ENCODE peak calls at places on chromosomes 6 and 20, in five cellular contexts. W is IMR-90, V is colonic mucosa, S is neuronal stem cell, P is adipocyte. Y is an unnamed sample.

GRCh38 chr6:63897459-63897858 is 261.9 kb downstream of the PHF3 start:
- DNase-seq in W (peak; percentile 86), V (no peak), S (no peak), P (no peak), Y (no peak)

GRCh38 chr20:17538517-17539170 is 7.5 kb upstream of the BFSP1 start:
- DNase-seq in W (no peak), V (no peak), S (no peak), P (no peak), Y (no peak)

GRCh38 chr6:3299221-3299620 is 40.5 kb downstream of the PSMG4 start:
- DNase-seq in W (no peak), V (no peak), S (no peak), P (no peak), Y (no peak)

GRCh38 chr6:99993533-99994251 is at the start of gene MCHR2:
- DNase-seq in W (no peak), V (no peak), S (no peak), P (peak; percentile 19), Y (no peak)

GRCh38 chr6:81572020-81572419 is 180.5 kb downstream of the TENT5A start:
- DNase-seq in W (peak; percentile 45), V (no peak), S (no peak), P (peak; percentile 60), Y (no peak)

GRCh38 chr6:18579869-18580268 is 192.7 kb downstream of the RNF144B start:
- DNase-seq in W (no peak), V (no peak), S (no peak), P (no peak), Y (no peak)

GRCh38 chr20:50594591-50595432 is 84.6 kb downstream of the PTPN1 start:
- DNase-seq in W (no peak), V (no peak), S (no peak), P (no peak), Y (peak; percentile 58)

GRCh38 chr20:2402271-2402980 is 21.7 kb downstream of the TGM6 start:
- DNase-seq in W (peak; percentile 51), V (no peak), S (no peak), P (peak; percentile 62), Y (no peak)

GRCh38 chr6:106974999-106975698 is 620 bp upstream of the CD24 start:
- DNase-seq in W (no peak), V (peak; percentile 67), S (peak; percentile 71), P (peak; percentile 54), Y (peak; percentile 87)

GRCh38 chr6:144394209-144394608 is 109.1 kb downstream of the UTRN start:
- DNase-seq in W (no peak), V (no peak), S (no peak), P (no peak), Y (no peak)

GRCh38 chr20:54078296-54078695 is 7.9 kb upstream of the BCAS1 start:
- DNase-seq in W (no peak), V (no peak), S (no peak), P (no peak), Y (no peak)

DNA sequence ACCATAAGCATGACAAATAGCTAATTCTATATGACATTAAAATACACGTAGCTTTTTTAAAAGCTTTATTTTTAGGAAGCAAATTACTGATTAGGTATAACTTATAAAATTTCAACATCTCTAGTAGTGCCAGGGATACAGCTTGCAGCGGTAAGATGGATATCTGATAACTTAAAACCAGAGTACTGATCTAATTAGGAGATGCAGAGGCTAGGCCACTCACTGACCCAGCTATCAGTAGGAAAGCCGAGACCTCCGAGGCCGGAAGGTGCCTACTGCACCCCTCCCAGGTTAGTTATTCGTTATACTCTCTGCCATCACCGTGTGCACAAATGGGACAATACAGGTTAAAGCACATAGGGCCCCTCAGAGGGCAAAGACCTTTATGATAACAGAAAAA is 61.0 kb downstream of the RIPOR2 start:
- DNase-seq in W (no peak), V (no peak), S (no peak), P (no peak), Y (no peak)
- H3K36me3 ChIP-seq in W (peaks cover 12% of the 10 kb centered on the region), V (no peaks in the 10 kb centered on the region), S (no peaks in the 10 kb centered on the region), P (peaks cover 45% of the 10 kb centered on the region), Y (no peaks in the 10 kb centered on the region)

DNA sequence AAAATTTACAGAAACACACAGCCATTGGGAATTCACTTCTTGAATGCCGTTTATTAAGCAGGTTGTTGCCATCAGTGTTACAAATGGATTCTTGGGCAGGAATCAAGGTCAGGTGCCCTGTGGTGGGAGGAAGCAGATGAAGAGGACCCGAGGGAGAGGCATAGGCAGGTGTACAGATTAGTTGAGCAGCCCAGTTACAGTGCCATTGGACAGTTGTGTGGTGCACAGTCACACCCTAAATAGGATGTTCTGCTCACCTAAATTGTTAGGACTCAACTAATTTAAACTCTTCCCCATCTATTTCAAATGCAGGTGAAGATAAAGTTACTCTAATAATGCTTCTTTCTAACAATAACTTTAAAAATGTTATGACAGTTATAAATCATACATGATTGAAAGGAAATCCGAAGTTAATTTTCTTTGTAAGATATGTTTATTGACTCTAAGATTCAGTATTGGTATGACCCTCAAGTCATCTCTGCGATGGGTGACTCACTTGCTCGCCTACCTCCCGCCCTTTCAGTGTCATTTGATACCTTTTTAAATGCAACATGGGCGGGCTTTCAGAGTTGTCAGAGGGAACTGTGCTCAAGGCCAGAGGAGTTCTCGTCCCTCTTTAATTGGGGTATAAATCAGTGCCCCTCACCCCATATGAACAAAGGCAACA is 35.0 kb downstream of the DSE start:
- DNase-seq in W (peak; percentile 86), V (no peak), S (no peak), P (peak; percentile 90), Y (no peak)
- H3K9ac ChIP-seq in W (no peak overlapping the region), V (no peak overlapping the region), S (no peak overlapping the region), P (peak overlapping the region; percentile 85), Y (no peak overlapping the region)

GRCh38 chr6:5850848-5851255 is 155.9 kb downstream of the NRN1 start:
- DNase-seq in W (no peak), V (peak; percentile 27), S (peak; percentile 89), P (no peak), Y (no peak)
- H3K4me3 ChIP-seq in W (no peak overlapping the region), V (peak overlapping the region; percentile 52), S (peak overlapping the region; percentile 70), P (peak overlapping the region; percentile 78), Y (no peak overlapping the region)

DNA sequence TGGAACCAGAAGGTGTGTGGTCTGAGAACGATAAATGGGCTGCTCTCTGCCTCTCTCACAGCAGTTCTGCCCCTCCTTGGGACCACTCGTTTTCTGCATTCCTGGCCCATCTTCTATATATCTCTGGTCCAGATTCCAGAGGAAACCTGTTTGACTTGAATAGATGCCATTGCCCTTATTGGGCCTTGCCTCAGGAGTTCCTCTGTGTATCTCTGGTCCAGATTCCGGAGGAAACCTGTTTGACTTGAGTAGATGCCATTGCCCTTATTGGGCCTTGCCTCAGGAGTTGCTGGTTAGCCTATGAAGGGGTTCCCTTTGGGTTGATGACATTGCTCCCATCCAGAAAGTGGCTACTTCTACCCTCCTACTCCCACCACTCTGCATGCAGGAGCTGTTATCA is 189.4 kb downstream of the SLC16A10 start:
- DNase-seq in W (no peak), V (no peak), S (no peak), P (no peak), Y (no peak)
- H3K36me3 ChIP-seq in W (peaks cover 28% of the 10 kb centered on the region), V (peaks cover 14% of the 10 kb centered on the region), S (peaks cover 11% of the 10 kb centered on the region), P (peaks cover 53% of the 10 kb centered on the region), Y (peaks cover 42% of the 10 kb centered on the region)

GRCh38 chr20:63979221-63979548 is 257 bp downstream of the SAMD10 start:
- DNase-seq in W (no peak), V (no peak), S (no peak), P (no peak), Y (peak; percentile 81)
- H3K9ac ChIP-seq in W (no peak overlapping the region), V (peak overlapping the region; percentile 78), S (peak overlapping the region; percentile 93), P (peak overlapping the region; percentile 60), Y (no peak overlapping the region)

GRCh38 chr6:136982928-136983327 is 60.8 kb downstream of the SLC35D3 start:
- DNase-seq in W (no peak), V (no peak), S (no peak), P (no peak), Y (no peak)
- H3K4me3 ChIP-seq in W (no peak overlapping the region), V (no peak overlapping the region), S (no peak overlapping the region), P (no peak overlapping the region), Y (no peak overlapping the region)

GRCh38 chr6:41937881-41938574 is 3.6 kb downstream of the CCND3 start:
- DNase-seq in W (no peak), V (no peak), S (no peak), P (no peak), Y (no peak)
- H3K36me3 ChIP-seq in W (peaks cover 25% of the 10 kb centered on the region), V (no peaks in the 10 kb centered on the region), S (peaks cover 20% of the 10 kb centered on the region), P (peaks cover 39% of the 10 kb centered on the region), Y (peaks cover 26% of the 10 kb centered on the region)

DNA sequence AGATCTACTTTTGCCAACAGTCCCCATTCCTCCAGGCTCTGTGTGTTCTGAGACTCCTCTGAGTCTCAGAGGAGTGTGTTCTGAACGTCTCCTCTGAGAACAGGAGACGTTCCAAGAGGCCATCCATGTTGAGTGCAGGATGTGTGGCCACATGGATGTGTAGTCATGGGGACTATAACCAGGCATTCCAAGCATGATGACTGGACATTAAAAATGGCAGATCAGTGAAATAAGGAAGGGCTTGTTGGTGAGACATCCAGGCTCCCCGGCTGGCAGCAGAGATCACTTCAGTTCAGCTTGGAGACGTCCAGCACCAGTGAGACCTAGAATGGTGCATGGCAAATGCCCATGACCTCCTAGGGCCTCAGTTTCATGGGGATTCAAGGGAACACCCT is 34.3 kb upstream of the POU5F1 start:
- DNase-seq in W (peak; percentile 18), V (peak; percentile 19), S (no peak), P (no peak), Y (no peak)
- H3K9ac ChIP-seq in W (no peak overlapping the region), V (no peak overlapping the region), S (no peak overlapping the region), P (no peak overlapping the region), Y (no peak overlapping the region)